ENCODE peak calls at places on chromosomes 16 and 17, in four cellular contexts. One of them, this sample, is unnamed.
A peak's percentile ranks its signal among the peaks of the same experiment; 100 is the strongest.

GRCh38 chr17:82686366-82687324 is 11.9 kb downstream of the RAB40B start:
- DNase-seq in heart right ventricle: no peak
- DNase-seq in Peyer's patch: no peak
- DNase-seq in neural progenitor cell: no peak
- DNase-seq in this sample: no peak

GRCh38 chr16:81645303-81645702 is 133.8 kb upstream of the PLCG2 start:
- DNase-seq in Peyer's patch: no peak
- DNase-seq in heart right ventricle: peak; percentile 61
- DNase-seq in neural progenitor cell: peak; percentile 37
- DNase-seq in this sample: peak; percentile 63

GRCh38 chr17:42554250-42555121 is 1.8 kb downstream of the HSD17B1 start:
- DNase-seq in Peyer's patch: peak; percentile 97
- DNase-seq in heart right ventricle: peak; percentile 92
- DNase-seq in neural progenitor cell: peak; percentile 95
- DNase-seq in this sample: peak; percentile 89

GRCh38 chr16:57424599-57424998 is 20.0 kb downstream of the CCL17 start:
- DNase-seq in Peyer's patch: no peak
- DNase-seq in heart right ventricle: peak; percentile 55
- DNase-seq in neural progenitor cell: no peak
- DNase-seq in this sample: no peak

GRCh38 chr17:64938925-64939474 is 19.7 kb upstream of the LRRC37A3 start:
- DNase-seq in neural progenitor cell: peak; percentile 75
- DNase-seq in heart right ventricle: peak; percentile 29
- DNase-seq in Peyer's patch: peak; percentile 82
- DNase-seq in this sample: peak; percentile 80

GRCh38 chr17:67400193-67400592 is 23.1 kb downstream of the PITPNC1 start:
- DNase-seq in heart right ventricle: no peak
- DNase-seq in Peyer's patch: no peak
- DNase-seq in neural progenitor cell: no peak
- DNase-seq in this sample: no peak

GRCh38 chr16:1108299-1109252 is 12.5 kb upstream of the C1QTNF8 start:
- DNase-seq in heart right ventricle: no peak
- DNase-seq in Peyer's patch: no peak
- DNase-seq in neural progenitor cell: no peak
- DNase-seq in this sample: no peak

GRCh38 chr16:18965555-18965954 is 18.2 kb upstream of the TMC7 start:
- DNase-seq in neural progenitor cell: no peak
- DNase-seq in heart right ventricle: no peak
- DNase-seq in Peyer's patch: no peak
- DNase-seq in this sample: no peak

GRCh38 chr16:324451-325334 is 27.8 kb downstream of the AXIN1 start:
- DNase-seq in heart right ventricle: no peak
- DNase-seq in Peyer's patch: peak; percentile 71
- DNase-seq in neural progenitor cell: no peak
- DNase-seq in this sample: no peak

GRCh38 chr17:6028294-6028693 is 41.9 kb upstream of the WSCD1 start:
- DNase-seq in neural progenitor cell: no peak
- DNase-seq in Peyer's patch: no peak
- DNase-seq in heart right ventricle: no peak
- DNase-seq in this sample: no peak

GRCh38 chr16:12674096-12674495 is 129.6 kb downstream of the CPPED1 start:
- DNase-seq in neural progenitor cell: no peak
- DNase-seq in Peyer's patch: no peak
- DNase-seq in heart right ventricle: no peak
- DNase-seq in this sample: no peak

GRCh38 chr17:2090804-2091534 is 36.1 kb downstream of the HIC1 start:
- DNase-seq in Peyer's patch: no peak
- DNase-seq in heart right ventricle: peak; percentile 77
- DNase-seq in neural progenitor cell: peak; percentile 74
- DNase-seq in this sample: no peak

GRCh38 chr17:67818110-67819002 is 6.9 kb upstream of the BPTF start:
- DNase-seq in heart right ventricle: no peak
- DNase-seq in Peyer's patch: peak; percentile 67
- DNase-seq in neural progenitor cell: no peak
- DNase-seq in this sample: no peak

GRCh38 chr16:67395458-67396158 is 2.3 kb upstream of the TPPP3 start:
- DNase-seq in Peyer's patch: no peak
- DNase-seq in neural progenitor cell: peak; percentile 67
- DNase-seq in heart right ventricle: no peak
- DNase-seq in this sample: no peak

GRCh38 chr16:50267151-50267631 is 840 bp downstream of the ADCY7 start:
- DNase-seq in neural progenitor cell: no peak
- DNase-seq in Peyer's patch: peak; percentile 46
- DNase-seq in heart right ventricle: no peak
- DNase-seq in this sample: peak; percentile 37

GRCh38 chr17:79927136-79927661 is 88.0 kb upstream of the CBX4 start:
- DNase-seq in neural progenitor cell: no peak
- DNase-seq in heart right ventricle: no peak
- DNase-seq in Peyer's patch: no peak
- DNase-seq in this sample: no peak

GRCh38 chr16:30010817-30011504 is at the start of gene DOC2A:
- DNase-seq in heart right ventricle: no peak
- DNase-seq in Peyer's patch: no peak
- DNase-seq in neural progenitor cell: peak; percentile 78
- DNase-seq in this sample: no peak

GRCh38 chr16:85683363-85683762 is 5.4 kb downstream of the GINS2 start:
- DNase-seq in Peyer's patch: no peak
- DNase-seq in heart right ventricle: no peak
- DNase-seq in neural progenitor cell: no peak
- DNase-seq in this sample: peak; percentile 3

GRCh38 chr17:72373910-72374741 is 253.3 kb downstream of the SOX9 start:
- DNase-seq in heart right ventricle: no peak
- DNase-seq in Peyer's patch: no peak
- DNase-seq in neural progenitor cell: peak; percentile 37
- DNase-seq in this sample: no peak

GRCh38 chr16:83205896-83206295 is 579.1 kb downstream of the CDH13 start:
- DNase-seq in heart right ventricle: no peak
- DNase-seq in Peyer's patch: no peak
- DNase-seq in neural progenitor cell: no peak
- DNase-seq in this sample: no peak

GRCh38 chr17:76104896-76105231 is 1.3 kb upstream of the EXOC7 start:
- DNase-seq in heart right ventricle: no peak
- DNase-seq in neural progenitor cell: no peak
- DNase-seq in Peyer's patch: no peak
- DNase-seq in this sample: no peak
- H3K27ac ChIP-seq in heart right ventricle: no peak overlapping the region
- H3K27ac ChIP-seq in neural progenitor cell: no peak overlapping the region
- H3K27ac ChIP-seq in Peyer's patch: no peak overlapping the region
- H3K27ac ChIP-seq in this sample: no peak overlapping the region

GRCh38 chr17:17241656-17242055 is 4.7 kb upstream of the FLCN start:
- DNase-seq in neural progenitor cell: no peak
- DNase-seq in heart right ventricle: no peak
- DNase-seq in Peyer's patch: peak; percentile 26
- DNase-seq in this sample: no peak
- H3K36me3 ChIP-seq in neural progenitor cell: peaks cover 4% of the 10 kb centered on the region
- H3K36me3 ChIP-seq in heart right ventricle: peaks cover 4% of the 10 kb centered on the region
- H3K36me3 ChIP-seq in Peyer's patch: peaks cover 16% of the 10 kb centered on the region
- H3K36me3 ChIP-seq in this sample: peaks cover 14% of the 10 kb centered on the region

GRCh38 chr17:76444518-76445311 is 8.2 kb downstream of the UBE2O start:
- DNase-seq in Peyer's patch: no peak
- DNase-seq in heart right ventricle: no peak
- DNase-seq in neural progenitor cell: no peak
- DNase-seq in this sample: no peak
- H3K4me1 ChIP-seq in Peyer's patch: no peaks in the 10 kb centered on the region
- H3K4me1 ChIP-seq in heart right ventricle: peaks cover 75% of the 10 kb centered on the region
- H3K4me1 ChIP-seq in neural progenitor cell: peaks cover 27% of the 10 kb centered on the region
- H3K4me1 ChIP-seq in this sample: peaks cover 15% of the 10 kb centered on the region

DNA sequence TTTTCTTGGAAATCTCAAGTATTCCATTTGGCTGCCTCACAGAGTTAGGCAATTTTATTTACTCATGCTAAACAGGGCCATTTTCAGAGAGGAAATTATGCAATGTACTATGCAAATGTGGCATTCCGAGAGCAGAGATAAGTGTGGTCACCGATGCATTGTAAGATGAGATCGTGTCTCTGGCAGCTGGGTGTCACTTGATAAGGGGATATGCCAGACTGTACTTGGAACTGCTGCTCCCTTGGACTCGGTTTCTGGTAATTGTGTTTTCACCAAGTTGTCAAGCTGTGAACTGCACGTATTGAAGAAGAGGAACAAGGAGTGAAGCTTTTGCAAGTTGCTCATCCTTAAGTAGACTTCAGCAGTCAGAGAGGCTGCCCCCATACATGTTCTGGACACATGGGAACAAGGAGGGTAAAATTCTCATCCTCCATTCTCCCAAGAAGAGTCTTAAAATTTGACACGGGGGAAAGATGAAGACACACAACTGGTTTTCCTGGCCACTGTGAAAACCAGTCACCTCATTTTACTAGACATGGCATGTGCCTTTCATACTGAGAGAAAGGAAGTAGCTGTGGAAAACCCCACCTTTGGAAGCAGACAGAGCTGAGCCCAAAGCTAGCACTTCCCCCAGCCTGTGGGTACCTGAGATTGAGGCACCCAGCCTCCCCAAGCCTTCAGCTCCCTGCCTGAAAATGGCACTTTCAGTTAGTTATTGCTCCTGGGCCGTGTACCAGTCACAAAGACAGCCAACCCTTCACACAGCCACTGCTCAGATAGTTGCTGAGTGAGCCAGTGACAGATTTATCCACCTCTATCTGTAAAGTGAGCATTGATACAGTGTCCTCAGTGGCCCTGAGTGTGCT is 150.7 kb downstream of the SOCS1 start:
- DNase-seq in neural progenitor cell: no peak
- DNase-seq in Peyer's patch: peak; percentile 79
- DNase-seq in heart right ventricle: no peak
- DNase-seq in this sample: no peak
- H3K27ac ChIP-seq in neural progenitor cell: no peak overlapping the region
- H3K27ac ChIP-seq in Peyer's patch: no peak overlapping the region
- H3K27ac ChIP-seq in heart right ventricle: no peak overlapping the region
- H3K27ac ChIP-seq in this sample: peak overlapping the region; percentile 69

This sample was measured in lower lobe of right lung.